ENCODE peak calls at places on chromosomes 6 and 20, in ten cellular contexts. V is heart left ventricle, T is suprapubic skin, X is ovary, Y is uterus, S is prostate gland, R is A549, N is IMR-90, E is stomach, G is right lobe of liver. L is an unnamed sample.

GRCh38 chr6:136435096-136435495 is 115.1 kb downstream of the MAP7 start:
- DNase-seq in X (no peak), N (no peak), R (no peak), G (no peak), S (no peak), E (no peak), Y (no peak), T (no peak), V (no peak), L (no peak)

GRCh38 chr20:6613280-6613861 is 154.1 kb upstream of the BMP2 start:
- DNase-seq in N (no peak), G (no peak), E (no peak), V (no peak), Y (no peak), R (no peak), X (no peak), S (no peak), T (no peak), L (no peak)

GRCh38 chr20:47334022-47334551 is 22.4 kb downstream of the ZMYND8 start:
- DNase-seq in S (peak; percentile 74), V (no peak), R (peak; percentile 91), N (peak; percentile 96), T (no peak), G (peak; percentile 35), Y (no peak), E (no peak), X (no peak), L (no peak)

GRCh38 chr6:133610271-133610840 is 278.6 kb upstream of the TCF21 start:
- DNase-seq in G (no peak), R (peak; percentile 76), T (no peak), N (peak; percentile 75), E (no peak), X (no peak), Y (no peak), S (no peak), V (no peak), L (no peak)

GRCh38 chr6:4311976-4312860 is 176.8 kb upstream of the ECI2 start:
- DNase-seq in T (no peak), G (no peak), Y (no peak), N (no peak), S (no peak), R (no peak), X (no peak), V (no peak), E (no peak), L (no peak)

GRCh38 chr6:157405986-157406385 is 25.0 kb downstream of the ZDHHC14 start:
- DNase-seq in R (no peak), V (no peak), T (no peak), G (no peak), S (no peak), Y (peak; percentile 53), X (no peak), E (no peak), N (peak; percentile 57), L (no peak)

GRCh38 chr6:101396552-101397173 is 3.2 kb downstream of the GRIK2 start:
- DNase-seq in X (peak; percentile 49), E (peak; percentile 59), N (peak; percentile 64), G (peak; percentile 58), V (peak; percentile 57), R (peak; percentile 34), Y (no peak), S (peak; percentile 61), T (no peak), L (peak; percentile 81)

GRCh38 chr6:11609324-11610071 is 71.9 kb downstream of the TMEM170B start:
- DNase-seq in E (no peak), S (no peak), T (no peak), X (peak; percentile 31), V (peak; percentile 75), Y (no peak), N (peak; percentile 85), R (peak; percentile 89), G (peak; percentile 43), L (no peak)

GRCh38 chr20:53654932-53655674 is 61.5 kb upstream of the ZNF217 start:
- DNase-seq in X (no peak), S (no peak), E (peak; percentile 51), R (peak; percentile 53), V (no peak), N (no peak), G (no peak), Y (no peak), T (no peak), L (peak; percentile 38)

GRCh38 chr6:118810420-118811027 is 83.4 kb upstream of the ASF1A start:
- DNase-seq in X (no peak), G (no peak), T (no peak), S (no peak), R (no peak), Y (no peak), N (no peak), V (no peak), E (peak; percentile 31), L (no peak)

GRCh38 chr20:10673176-10673830 is 496 bp downstream of the JAG1 start:
- DNase-seq in X (peak; percentile 48), T (no peak), Y (no peak), N (no peak), G (peak; percentile 53), E (peak; percentile 42), V (peak; percentile 77), S (no peak), R (no peak), L (peak; percentile 40)

DNA sequence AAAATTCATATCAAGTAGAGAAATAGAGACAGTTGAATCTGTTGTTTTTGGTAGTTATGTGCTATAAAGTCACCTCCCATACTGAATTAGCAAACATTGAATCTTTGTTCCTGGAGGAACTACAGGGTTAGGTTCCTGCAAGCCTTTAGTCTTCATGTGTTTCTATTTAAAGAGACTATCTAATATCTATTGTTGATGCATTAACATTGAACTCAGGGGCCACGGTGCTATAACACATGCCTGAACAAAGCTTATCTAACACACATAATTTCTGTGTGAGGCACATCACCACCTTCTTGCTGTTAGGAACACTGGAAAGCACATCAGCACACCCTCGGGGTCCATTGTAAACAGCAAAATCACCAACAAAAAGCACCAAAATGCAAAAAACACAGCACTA is 21.2 kb downstream of the ARFGEF2 start:
- DNase-seq in S (no peak), R (no peak), Y (no peak), E (no peak), V (no peak), X (no peak), T (no peak), G (no peak), N (no peak), L (no peak)
- TF ChIP-seq CTCF in S (no peak), R (no peak), Y (no peak), E (no peak), V (no peak), X (no peak), T (no peak), G (no peak), N (no peak), L (no peak)

DNA sequence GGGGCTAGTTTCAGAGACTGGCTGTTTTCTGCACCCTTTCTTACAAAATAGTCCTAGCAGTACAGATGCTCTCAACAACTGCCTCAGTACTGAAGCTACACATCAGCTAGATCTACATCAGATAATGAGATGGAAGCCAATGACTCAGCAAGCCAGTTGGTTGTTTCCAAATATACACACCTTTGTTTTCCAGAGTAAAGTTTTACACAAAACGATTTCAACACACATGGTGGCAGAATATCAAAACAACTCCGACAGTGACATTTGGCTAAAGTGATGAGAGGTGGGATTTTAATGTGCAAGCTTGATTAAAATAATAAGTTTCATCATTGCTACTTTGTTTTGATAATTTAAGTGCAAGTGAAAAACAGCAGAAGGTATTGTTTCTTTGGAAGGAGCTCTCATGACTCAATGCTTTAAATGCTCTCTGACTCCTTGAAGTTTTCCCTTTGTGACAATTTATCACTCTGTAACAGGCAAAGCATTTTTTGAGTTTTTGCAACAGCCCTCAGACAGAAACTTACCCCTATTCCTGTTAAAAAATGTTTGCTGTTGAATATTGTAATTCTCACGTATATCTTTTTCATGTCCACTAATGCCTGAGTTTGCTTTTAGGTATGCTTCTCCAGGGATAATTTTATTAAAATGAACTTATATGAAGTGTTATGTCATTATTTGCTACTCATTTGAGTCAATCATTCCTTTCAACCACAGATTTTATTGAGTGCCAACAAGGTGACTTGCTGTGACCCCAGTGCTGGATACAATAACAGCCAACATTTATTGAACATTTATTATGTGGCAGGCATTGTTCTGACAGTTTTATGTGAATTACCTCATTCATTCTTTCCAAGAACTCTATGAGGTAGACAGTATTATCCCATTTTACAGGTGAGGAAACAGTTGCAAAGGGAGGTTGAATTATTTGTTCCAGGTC is 882.0 kb downstream of the TFAP2A start:
- DNase-seq in S (no peak), G (no peak), R (peak; percentile 30), N (no peak), Y (no peak), V (no peak), T (no peak), X (no peak), E (no peak), L (no peak)
- H3K27ac ChIP-seq in S (no peak overlapping the region), G (no peak overlapping the region), R (peak overlapping the region; percentile 30), N (no peak overlapping the region), Y (no peak overlapping the region), V (no peak overlapping the region), T (no peak overlapping the region), X (no peak overlapping the region), E (no peak overlapping the region), L (no peak overlapping the region)

GRCh38 chr6:43608310-43608763 is 20.7 kb downstream of the GTPBP2 start:
- DNase-seq in V (no peak), X (peak; percentile 70), S (peak; percentile 60), Y (peak; percentile 68), E (peak; percentile 76), R (peak; percentile 69), G (peak; percentile 47), T (peak; percentile 67), N (peak; percentile 86), L (peak; percentile 71)
- TF ChIP-seq POLR2A in V (no peak), X (no peak), S (no peak), Y (no peak), E (no peak), R (no peak), G (no peak), T (no peak), N (no peak), L (no peak)

GRCh38 chr6:70666726-70667125 is 957 bp upstream of the SMAP1 start:
- DNase-seq in S (no peak), R (no peak), N (no peak), E (no peak), V (no peak), T (no peak), X (no peak), G (no peak), Y (no peak), L (no peak)

GRCh38 chr6:70668499-70668812 is 773 bp downstream of the SMAP1 start:
- DNase-seq in G (peak; percentile 76), E (no peak), R (no peak), N (no peak), V (no peak), T (peak; percentile 72), S (no peak), X (no peak), Y (no peak), L (peak; percentile 31)

GRCh38 chr6:70669133-70669532 is 1.4 kb downstream of the SMAP1 start:
- DNase-seq in Y (no peak), V (no peak), E (no peak), N (peak; percentile 12), G (no peak), S (no peak), X (no peak), R (no peak), T (no peak), L (no peak)

GRCh38 chr6:70667256-70667710 is 400 bp upstream of the SMAP1 start:
- DNase-seq in S (no peak), Y (no peak), X (no peak), G (no peak), N (no peak), E (no peak), V (no peak), R (no peak), T (no peak), L (no peak)

GRCh38 chr6:70667711-70668498 is at the start of gene SMAP1:
- DNase-seq in E (peak; percentile 97), N (peak; percentile 84), X (peak; percentile 95), R (peak; percentile 88), T (peak; percentile 94), V (peak; percentile 99), S (peak; percentile 91), Y (peak; percentile 93), G (peak; percentile 97), L (peak; percentile 96)
- TF ChIP-seq CTCF in E (no peak), N (no peak), X (no peak), R (no peak), T (no peak), V (no peak), S (no peak), Y (no peak), G (no peak), L (no peak)

L was measured in body of pancreas.